ENCODE peak calls at places on chromosomes 6 and 20, in five cellular contexts. R, L, S, X and Q are unnamed samples.

GRCh38 chr20:60137657-60138245 is 179.5 kb downstream of the CDH26 start:
- DNase-seq in R (peak; percentile 65), L (peak; percentile 8), S (peak; percentile 36), X (no peak), Q (peak; percentile 88)

GRCh38 chr20:8860011-8860495 is 208.8 kb upstream of the PLCB4 start:
- DNase-seq in R (no peak), L (no peak), S (no peak), X (no peak), Q (no peak)

GRCh38 chr20:11091496-11091895 is 417.7 kb upstream of the JAG1 start:
- DNase-seq in R (no peak), L (no peak), S (no peak), X (no peak), Q (no peak)

GRCh38 chr6:108653864-108654402 is 93.2 kb downstream of the FOXO3 start:
- DNase-seq in R (no peak), L (no peak), S (no peak), X (peak; percentile 86), Q (no peak)

GRCh38 chr6:62285612-62286469 is at the start of gene KHDRBS2:
- DNase-seq in R (peak; percentile 60), L (peak; percentile 85), S (no peak), X (peak; percentile 81), Q (no peak)

GRCh38 chr20:32359633-32360332 is 1.7 kb downstream of the ASXL1 start:
- DNase-seq in R (no peak), L (peak; percentile 49), S (no peak), X (no peak), Q (peak; percentile 42)

GRCh38 chr6:137981758-137982157 is 114.7 kb downstream of the TNFAIP3 start:
- DNase-seq in R (no peak), L (no peak), S (no peak), X (no peak), Q (no peak)

GRCh38 chr20:49801882-49802281 is 10.7 kb upstream of the SLC9A8 start:
- DNase-seq in R (no peak), L (no peak), S (no peak), X (no peak), Q (no peak)

GRCh38 chr20:39246436-39246835 is 284.3 kb downstream of the DHX35 start:
- DNase-seq in R (no peak), L (no peak), S (no peak), X (no peak), Q (no peak)

GRCh38 chr6:139882234-139882633 is 507.8 kb upstream of the CITED2 start:
- DNase-seq in R (no peak), L (no peak), S (no peak), X (no peak), Q (peak; percentile 21)

GRCh38 chr6:39377530-39377929 is 55.0 kb upstream of the KCNK16 start:
- DNase-seq in R (no peak), L (peak; percentile 80), S (no peak), X (peak; percentile 73), Q (peak; percentile 56)

GRCh38 chr6:13302751-13303667 is 25.3 kb downstream of the TBC1D7 start:
- DNase-seq in R (peak; percentile 100), L (peak; percentile 88), S (no peak), X (peak; percentile 84), Q (peak; percentile 95)

GRCh38 chr6:36757206-36757605 is 59.6 kb downstream of the RAB44 start:
- DNase-seq in R (peak; percentile 49), L (no peak), S (no peak), X (no peak), Q (no peak)

GRCh38 chr6:83824388-83824801 is 28.8 kb upstream of the RIPPLY2 start:
- DNase-seq in R (no peak), L (no peak), S (no peak), X (no peak), Q (no peak)

GRCh38 chr6:106431972-106432371 is 71.5 kb downstream of the CRYBG1 start:
- DNase-seq in R (no peak), L (no peak), S (no peak), X (no peak), Q (no peak)

GRCh38 chr20:62267543-62267942 is 29.2 kb downstream of the OSBPL2 start:
- DNase-seq in R (no peak), L (no peak), S (no peak), X (no peak), Q (no peak)

GRCh38 chr6:74638467-74638866 is 567.4 kb downstream of the COL12A1 start:
- DNase-seq in R (no peak), L (no peak), S (no peak), X (no peak), Q (no peak)

GRCh38 chr6:4446982-4447381 is 311.6 kb upstream of the ECI2 start:
- DNase-seq in R (peak; percentile 11), L (no peak), S (no peak), X (no peak), Q (peak; percentile 18)

GRCh38 chr6:138509371-138509770 is 10.1 kb upstream of the NHSL1 start:
- DNase-seq in R (peak; percentile 44), L (no peak), S (peak; percentile 28), X (no peak), Q (peak; percentile 73)

GRCh38 chr20:46151936-46152335 is 33.8 kb downstream of the CD40 start:
- DNase-seq in R (no peak), L (no peak), S (no peak), X (no peak), Q (peak; percentile 34)

GRCh38 chr6:145453376-145453775 is 281.9 kb downstream of the EPM2A start:
- DNase-seq in R (no peak), L (no peak), S (no peak), X (no peak), Q (no peak)

GRCh38 chr20:13736792-13737191 is 47.9 kb downstream of the ESF1 start:
- DNase-seq in R (no peak), L (no peak), S (no peak), X (no peak), Q (no peak)

GRCh38 chr6:156175971-156176421 is 601.2 kb upstream of the ARID1B start:
- DNase-seq in R (no peak), L (no peak), S (no peak), X (no peak), Q (peak; percentile 10)

GRCh38 chr6:84467296-84467695 is 239.9 kb upstream of the CEP162 start:
- DNase-seq in R (no peak), L (no peak), S (no peak), X (no peak), Q (no peak)

GRCh38 chr6:47168176-47168575 is 126.0 kb upstream of the ADGRF1 start:
- DNase-seq in R (peak; percentile 92), L (no peak), S (no peak), X (peak; percentile 66), Q (peak; percentile 84)

GRCh38 chr20:57869951-57870315 is 160.1 kb upstream of the PMEPA1 start:
- DNase-seq in R (no peak), L (no peak), S (no peak), X (no peak), Q (no peak)

GRCh38 chr6:39339557-39340555 is 17.4 kb upstream of the KCNK16 start:
- DNase-seq in R (peak; percentile 57), L (no peak), S (no peak), X (no peak), Q (no peak)

GRCh38 chr6:118886641-118887040 is 7.3 kb upstream of the ASF1A start:
- DNase-seq in R (no peak), L (no peak), S (no peak), X (no peak), Q (no peak)